ENCODE peak calls at places on chromosomes 6 and 20, in ten cellular contexts. S is cardiac fibroblast; P is CD8-positive, alpha-beta T cell; T is hepatocyte; G is Peyer's patch; F is AG09309; J is lower leg skin; K is fibroblast of mammary gland; Z is neural progenitor cell; E is foreskin fibroblast. U is an unnamed sample.

GRCh38 chr6:165877773-165878172 is 214.7 kb upstream of the PDE10A start:
- DNase-seq in S (no peak), P (no peak), T (no peak), G (no peak), F (no peak), J (no peak), K (no peak), Z (no peak), E (no peak), U (no peak)

GRCh38 chr20:57092900-57093238 is 173.6 kb downstream of the BMP7 start:
- DNase-seq in S (no peak), P (no peak), T (no peak), G (no peak), F (no peak), J (no peak), K (no peak), Z (no peak), E (no peak), U (no peak)

GRCh38 chr20:37669062-37669772 is 24.6 kb upstream of the CTNNBL1 start:
- DNase-seq in S (no peak), P (no peak), T (no peak), G (no peak), F (no peak), J (no peak), K (no peak), Z (peak), E (peak), U (no peak)

GRCh38 chr6:158560787-158561246 is 926 bp downstream of the TMEM181 start:
- DNase-seq in S (peak), P (no peak), T (peak), G (no peak), F (no peak), J (peak), K (no peak), Z (peak), E (peak), U (peak)

GRCh38 chr20:47356526-47357295 is at the start of gene ZMYND8:
- DNase-seq in S (peak), P (peak), T (peak), G (peak), F (peak), J (peak), K (peak), Z (peak), E (peak), U (peak)

GRCh38 chr20:63850689-63851547 is 10.4 kb upstream of the ABHD16B start:
- DNase-seq in S (no peak), P (no peak), T (no peak), G (peak), F (no peak), J (no peak), K (no peak), Z (no peak), E (no peak), U (no peak)

GRCh38 chr6:110296151-110297028 is 61.8 kb downstream of the METTL24 start:
- DNase-seq in S (no peak), P (no peak), T (no peak), G (no peak), F (no peak), J (no peak), K (no peak), Z (no peak), E (no peak), U (peak)

GRCh38 chr6:113308266-113308665 is 548.9 kb upstream of the MARCKS start:
- DNase-seq in S (no peak), P (no peak), T (no peak), G (no peak), F (no peak), J (no peak), K (no peak), Z (no peak), E (no peak), U (no peak)

GRCh38 chr20:21719592-21720214 is 14.2 kb downstream of the PAX1 start:
- DNase-seq in S (peak), P (no peak), T (peak), G (peak), F (peak), J (no peak), K (peak), Z (peak), E (peak), U (peak)

GRCh38 chr6:3383525-3383924 is 73.3 kb downstream of the SLC22A23 start:
- DNase-seq in S (peak), P (no peak), T (peak), G (no peak), F (no peak), J (no peak), K (peak), Z (no peak), E (peak), U (peak)

GRCh38 chr6:107767637-107768036 is 56.5 kb downstream of the SCML4 start:
- DNase-seq in S (no peak), P (no peak), T (no peak), G (no peak), F (no peak), J (no peak), K (no peak), Z (peak), E (no peak), U (no peak)

GRCh38 chr6:1024587-1024986 is 287.3 kb upstream of the FOXQ1 start:
- DNase-seq in S (no peak), P (no peak), T (peak), G (no peak), F (peak), J (no peak), K (peak), Z (no peak), E (peak), U (peak)

GRCh38 chr20:14997791-14998190 is 660.4 kb upstream of the FLRT3 start:
- DNase-seq in S (peak), P (no peak), T (no peak), G (no peak), F (no peak), J (no peak), K (peak), Z (no peak), E (peak), U (peak)

GRCh38 chr20:24406251-24406650 is 63.2 kb upstream of the SYNDIG1 start:
- DNase-seq in S (no peak), P (no peak), T (no peak), G (no peak), F (no peak), J (no peak), K (no peak), Z (no peak), E (no peak), U (no peak)

GRCh38 chr20:5067877-5068276 is 51.9 kb downstream of the PCNA start:
- DNase-seq in S (no peak), P (no peak), T (no peak), G (no peak), F (no peak), J (no peak), K (no peak), Z (no peak), E (no peak), U (no peak)

GRCh38 chr6:72649032-72649984 is 27.4 kb downstream of the KCNQ5 start:
- DNase-seq in S (peak), P (no peak), T (no peak), G (no peak), F (peak), J (no peak), K (peak), Z (no peak), E (peak), U (peak)

GRCh38 chr20:1808101-1808500 is 87.1 kb upstream of the SIRPA start:
- DNase-seq in S (no peak), P (no peak), T (no peak), G (no peak), F (no peak), J (peak), K (no peak), Z (no peak), E (no peak), U (no peak)

GRCh38 chr6:5582758-5583157 is 321.4 kb downstream of the FARS2 start:
- DNase-seq in S (peak), P (no peak), T (no peak), G (no peak), F (no peak), J (no peak), K (peak), Z (no peak), E (peak), U (peak)

GRCh38 chr6:112049051-112049799 is 4.7 kb upstream of the CCN6 start:
- DNase-seq in S (no peak), P (no peak), T (no peak), G (no peak), F (no peak), J (no peak), K (no peak), Z (no peak), E (peak), U (no peak)

GRCh38 chr6:130838971-130839370 is 11.8 kb downstream of the SMLR1 start:
- DNase-seq in S (no peak), P (no peak), T (no peak), G (no peak), F (no peak), J (no peak), K (no peak), Z (no peak), E (no peak), U (peak)

GRCh38 chr20:22453244-22454080 is 130.9 kb downstream of the FOXA2 start:
- DNase-seq in S (peak), P (no peak), T (peak), G (no peak), F (no peak), J (no peak), K (peak), Z (peak), E (peak), U (peak)

DNA sequence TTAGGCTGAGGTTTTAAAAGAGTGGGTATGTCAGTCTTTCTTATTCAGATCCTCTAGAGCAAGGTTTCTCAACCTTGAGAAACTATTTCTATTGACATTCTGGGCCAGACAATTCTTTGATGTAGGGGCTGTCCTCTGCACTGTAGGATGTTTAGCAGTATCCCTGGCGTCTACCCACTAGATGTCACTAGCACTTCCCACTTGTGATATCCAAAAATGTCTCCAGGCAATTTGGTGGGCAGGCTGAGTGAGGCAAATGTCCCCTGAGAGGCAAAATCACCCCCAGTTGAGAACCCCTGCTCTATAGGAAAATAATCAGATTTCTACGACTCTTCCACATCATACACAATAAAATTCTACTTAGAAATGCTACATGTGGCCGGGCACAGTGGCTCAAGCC is 7.7 kb upstream of the ZKSCAN8 start:
- DNase-seq in S (peak), P (no peak), T (peak), G (no peak), F (no peak), J (no peak), K (peak), Z (peak), E (peak), U (peak)
- TF ChIP-seq CTCF in S (peak), P (no peak), T (peak), G (no peak), F (peak), J (no peak), K (peak), Z (peak), E (peak), U (peak)

GRCh38 chr6:157539900-157540752 is 159.1 kb downstream of the ZDHHC14 start:
- DNase-seq in S (no peak), P (no peak), T (peak), G (no peak), F (no peak), J (peak), K (no peak), Z (no peak), E (no peak), U (no peak)
- H3K4me3 ChIP-seq in S (no peak), P (no peak), T (no peak), G (no peak), F (no peak), J (no peak), K (no peak), Z (no peak), E (no peak), U (no peak)

GRCh38 chr6:51930602-51931001 is 156.8 kb downstream of the PKHD1 start:
- DNase-seq in S (no peak), P (no peak), T (no peak), G (no peak), F (no peak), J (no peak), K (no peak), Z (no peak), E (no peak), U (no peak)

GRCh38 chr6:51932956-51933355 is 154.5 kb downstream of the PKHD1 start:
- DNase-seq in S (no peak), P (no peak), T (no peak), G (no peak), F (no peak), J (no peak), K (no peak), Z (no peak), E (no peak), U (no peak)

GRCh38 chr6:51936536-51936935 is 150.9 kb downstream of the PKHD1 start:
- DNase-seq in S (no peak), P (no peak), T (no peak), G (no peak), F (no peak), J (no peak), K (no peak), Z (no peak), E (no peak), U (no peak)

GRCh38 chr6:51936941-51937340 is 150.5 kb downstream of the PKHD1 start:
- DNase-seq in S (no peak), P (no peak), T (no peak), G (no peak), F (no peak), J (no peak), K (no peak), Z (no peak), E (no peak), U (no peak)

GRCh38 chr6:51934098-51934497 is 153.3 kb downstream of the PKHD1 start:
- DNase-seq in S (peak), P (no peak), T (no peak), G (no peak), F (no peak), J (no peak), K (no peak), Z (peak), E (no peak), U (no peak)
- TF ChIP-seq CTCF in S (no peak), P (no peak), T (no peak), G (no peak), F (peak), J (no peak), K (peak), Z (peak), E (no peak), U (no peak)

DNA sequence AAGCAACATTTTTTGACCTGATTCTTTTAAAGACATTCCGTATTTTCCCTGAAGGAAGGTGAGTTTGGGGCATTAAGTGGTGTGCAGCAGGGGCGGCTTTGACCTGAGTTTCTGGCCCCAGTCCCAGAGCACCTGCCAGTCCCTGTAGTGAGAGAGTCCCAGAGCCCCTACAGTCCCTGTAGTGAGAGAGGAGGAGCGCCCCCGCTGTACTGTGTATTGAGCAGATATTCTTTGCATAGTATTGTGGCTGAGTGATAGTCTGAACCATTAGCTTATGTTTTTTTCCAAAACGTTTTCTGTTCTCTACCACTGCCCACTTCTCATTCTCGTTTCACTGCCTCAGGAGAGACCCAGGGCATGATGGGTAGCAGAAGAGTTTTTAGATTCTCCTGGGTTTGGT is 17.2 kb upstream of the SH3BGRL2 start:
- DNase-seq in S (no peak), P (no peak), T (no peak), G (no peak), F (no peak), J (no peak), K (no peak), Z (no peak), E (no peak), U (no peak)
- H3K4me3 ChIP-seq in S (no peak), P (no peak), T (no peak), G (no peak), F (no peak), J (no peak), K (no peak), Z (no peak), E (no peak), U (no peak)

DNA sequence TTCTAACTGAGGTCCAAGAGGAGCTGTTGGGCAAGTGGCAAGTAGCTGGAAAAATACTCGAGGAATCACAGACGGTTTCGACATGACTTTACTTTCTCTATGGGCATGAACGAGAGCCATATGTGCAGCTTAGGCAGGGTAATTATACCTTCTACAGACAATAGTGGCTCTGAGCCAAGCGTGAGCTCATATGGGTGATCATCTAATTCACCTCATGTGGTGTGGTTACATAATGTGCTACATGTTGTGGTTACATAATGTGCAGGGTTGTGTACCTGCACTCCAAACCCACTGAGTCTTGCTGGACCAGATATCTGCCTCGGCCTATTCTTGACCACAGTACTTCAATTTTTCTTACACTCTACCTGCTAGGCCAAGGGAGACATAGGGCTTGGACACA is 771.7 kb upstream of the EYS start:
- DNase-seq in S (no peak), P (no peak), T (no peak), G (no peak), F (no peak), J (no peak), K (peak), Z (no peak), E (peak), U (no peak)
- TF ChIP-seq CTCF in S (no peak), P (no peak), T (no peak), G (no peak), F (no peak), J (no peak), K (no peak), Z (no peak), E (no peak), U (no peak)

U was measured in choroid plexus epithelial cell.